ENCODE peak calls at places on chromosome 13, in four cellular contexts. A is Peyer's patch, Q is mammary epithelial cell, U is transverse colon. K is an unnamed sample.
A peak's percentile ranks its signal among the peaks of the same experiment; 100 is the strongest.

GRCh38 chr13:26759907-26760834 is at the start of gene GPR12:
- DNase-seq in A (no peak), Q (no peak), U (no peak), K (no peak)

GRCh38 chr13:27461940-27462584 is 11.7 kb upstream of the MTIF3 start:
- DNase-seq in A (no peak), Q (no peak), U (no peak), K (no peak)

GRCh38 chr13:20363604-20364003 is 131.5 kb upstream of the GJB6 start:
- DNase-seq in A (no peak), Q (no peak), U (no peak), K (no peak)

GRCh38 chr13:20525601-20526544 is at the start of gene CRYL1:
- DNase-seq in A (peak; percentile 73), Q (peak; percentile 68), U (peak; percentile 85), K (peak; percentile 94)

GRCh38 chr13:49587311-49587847 is 2.0 kb upstream of the RCBTB1 start:
- DNase-seq in A (no peak), Q (peak; percentile 79), U (no peak), K (no peak)

GRCh38 chr13:51814071-51814470 is 10.1 kb upstream of the DHRS12 start:
- DNase-seq in A (no peak), Q (no peak), U (no peak), K (no peak)

GRCh38 chr13:112885782-112886268 is 83.2 kb upstream of the MCF2L start:
- DNase-seq in A (no peak), Q (peak; percentile 84), U (peak; percentile 85), K (peak; percentile 94)

GRCh38 chr13:50444726-50445125 is 398.8 kb downstream of the DLEU7 start:
- DNase-seq in A (no peak), Q (no peak), U (no peak), K (no peak)

GRCh38 chr13:38180100-38180499 is 169.6 kb upstream of the UFM1 start:
- DNase-seq in A (no peak), Q (peak; percentile 76), U (no peak), K (no peak)

GRCh38 chr13:71867101-71867814 is at the start of gene DACH1:
- DNase-seq in A (no peak), Q (peak; percentile 23), U (peak; percentile 71), K (peak; percentile 52)

GRCh38 chr13:75222031-75222430 is 259.9 kb downstream of the TBC1D4 start:
- DNase-seq in A (no peak), Q (peak; percentile 12), U (no peak), K (peak; percentile 24)

GRCh38 chr13:53121131-53121773 is 92.6 kb downstream of the OLFM4 start:
- DNase-seq in A (no peak), Q (no peak), U (no peak), K (no peak)

GRCh38 chr13:23506071-23506820 is 64.0 kb upstream of the TNFRSF19 start:
- DNase-seq in A (no peak), Q (no peak), U (no peak), K (no peak)
- H3K4me1 ChIP-seq in A (no peaks in the 10 kb centered on the region), Q (peaks cover 21% of the 10 kb centered on the region), U (no peaks in the 10 kb centered on the region), K (peaks cover 2% of the 10 kb centered on the region)

GRCh38 chr13:87671824-87672603 is 843 bp downstream of the SLITRK5 start:
- DNase-seq in A (no peak), Q (no peak), U (peak; percentile 7), K (no peak)
- H3K4me3 ChIP-seq in A (peak overlapping the region; percentile 33), Q (peak overlapping the region; percentile 47), U (peak overlapping the region; percentile 32), K (peak overlapping the region; percentile 57)

DNA sequence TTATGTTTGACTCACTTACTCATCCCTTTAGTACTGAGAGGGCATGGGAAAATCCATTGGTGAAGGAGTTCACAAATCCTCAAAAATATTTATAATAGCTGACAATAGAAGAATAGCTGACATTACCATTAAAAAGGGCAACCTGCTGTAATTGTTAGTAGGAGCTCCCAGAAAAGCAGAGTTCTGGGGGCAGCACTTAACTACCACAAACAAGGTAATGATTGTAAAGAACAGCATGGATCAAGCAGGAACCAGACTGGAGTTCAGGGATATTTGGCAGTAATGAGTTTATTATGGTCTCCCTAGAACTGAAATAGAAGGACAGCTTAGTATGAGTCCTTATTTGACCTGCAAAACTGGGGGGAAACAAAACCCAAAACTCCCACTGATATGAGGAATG is 285.9 kb upstream of the KLHL1 start:
- DNase-seq in A (no peak), Q (no peak), U (no peak), K (no peak)
- H3K27ac ChIP-seq in A (no peak overlapping the region), Q (no peak overlapping the region), U (no peak overlapping the region), K (no peak overlapping the region)

DNA sequence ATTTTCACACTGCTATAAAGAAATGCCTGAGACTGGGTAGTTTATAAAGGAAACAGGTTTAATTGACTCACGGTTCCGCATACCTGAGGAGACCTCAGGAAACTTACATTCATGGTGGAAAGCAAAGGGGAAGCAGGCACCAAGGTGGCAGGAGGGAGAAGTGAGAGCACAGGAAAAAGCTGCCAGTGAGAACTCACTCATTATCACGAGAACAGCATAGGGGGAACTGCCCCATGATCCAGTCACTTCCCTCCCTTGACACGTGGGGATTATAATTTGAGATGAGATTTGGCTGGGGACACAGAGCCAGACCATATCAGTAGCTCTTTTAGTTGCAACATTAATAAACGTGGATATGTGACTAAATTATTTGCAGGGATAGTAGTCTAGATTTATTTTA is 4.3 kb upstream of the KCTD4 start:
- DNase-seq in A (no peak), Q (no peak), U (no peak), K (no peak)
- H3K4me1 ChIP-seq in A (no peaks in the 10 kb centered on the region), Q (peaks cover 56% of the 10 kb centered on the region), U (peaks cover 18% of the 10 kb centered on the region), K (peaks cover 4% of the 10 kb centered on the region)

GRCh38 chr13:44131069-44131614 is 242.5 kb upstream of the SERP2 start:
- DNase-seq in A (no peak), Q (no peak), U (no peak), K (no peak)
- H3K4me3 ChIP-seq in A (no peak overlapping the region), Q (no peak overlapping the region), U (no peak overlapping the region), K (no peak overlapping the region)

DNA sequence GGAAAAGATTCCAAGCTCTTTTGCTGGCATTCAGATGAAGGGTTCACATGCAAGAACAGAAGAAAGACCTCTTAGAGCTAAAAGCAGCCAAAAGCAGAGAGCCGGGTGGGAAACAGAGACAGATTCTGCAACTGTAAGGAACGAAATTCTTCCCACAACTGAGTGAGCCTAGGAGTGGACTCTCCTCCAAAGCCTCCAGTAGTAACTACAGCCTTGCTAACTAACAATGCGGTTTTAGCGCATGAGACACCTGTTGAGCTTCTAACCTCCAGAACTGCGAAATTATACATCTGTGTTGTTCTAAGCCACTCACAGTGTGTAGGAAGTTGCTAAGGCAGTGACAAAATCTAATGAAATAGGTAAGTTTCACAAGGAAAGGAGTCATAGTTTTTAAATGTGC is 98.0 kb upstream of the SLITRK1 start:
- DNase-seq in A (no peak), Q (no peak), U (no peak), K (no peak)
- H3K27ac ChIP-seq in A (no peak overlapping the region), Q (no peak overlapping the region), U (no peak overlapping the region), K (no peak overlapping the region)

DNA sequence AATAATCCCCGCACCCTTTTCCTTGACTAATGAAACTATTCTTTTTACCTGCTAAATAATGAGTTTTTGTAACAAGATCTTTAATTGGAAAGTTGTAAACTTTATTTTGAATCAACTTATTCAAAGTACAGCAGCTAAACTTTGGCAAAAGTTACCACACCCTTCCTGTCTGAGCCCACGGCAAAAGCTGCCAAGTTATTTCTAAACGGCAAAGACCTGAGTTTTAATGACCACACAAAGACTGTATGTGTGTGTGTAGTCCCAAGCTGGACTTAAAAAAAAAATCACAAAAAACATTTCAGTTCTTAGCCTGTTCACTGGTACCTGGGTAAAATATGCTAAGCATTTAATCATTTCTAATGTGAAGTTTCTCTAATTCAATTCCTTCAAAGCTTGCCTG is 60.7 kb downstream of the ZAR1L start:
- DNase-seq in A (no peak), Q (no peak), U (no peak), K (no peak)
- H3K4me1 ChIP-seq in A (no peaks in the 10 kb centered on the region), Q (peaks cover 24% of the 10 kb centered on the region), U (peaks cover 9% of the 10 kb centered on the region), K (peaks cover 5% of the 10 kb centered on the region)

GRCh38 chr13:99436686-99437416 is 64.4 kb upstream of the TM9SF2 start:
- DNase-seq in A (peak; percentile 92), Q (peak; percentile 68), U (peak; percentile 90), K (peak; percentile 92)
- H3K4me3 ChIP-seq in A (no peak overlapping the region), Q (no peak overlapping the region), U (no peak overlapping the region), K (no peak overlapping the region)

GRCh38 chr13:114166381-114167131 is 12.5 kb upstream of the CFAP97D2 start:
- DNase-seq in A (no peak), Q (no peak), U (no peak), K (peak; percentile 49)
- H3K27ac ChIP-seq in A (no peak overlapping the region), Q (no peak overlapping the region), U (no peak overlapping the region), K (peak overlapping the region; percentile 0)

GRCh38 chr13:77318741-77319140 is 8.2 kb downstream of the MYCBP2 start:
- DNase-seq in A (no peak), Q (no peak), U (no peak), K (no peak)
- H3K4me1 ChIP-seq in A (peaks cover 16% of the 10 kb centered on the region), Q (no peaks in the 10 kb centered on the region), U (no peaks in the 10 kb centered on the region), K (peaks cover 13% of the 10 kb centered on the region)